ENCODE peak calls at places on chromosomes 2 and 18, in five cellular contexts. E, T, H, J and W are unnamed samples.

GRCh38 chr2:113208995-113209868 is 35.5 kb downstream of the PSD4 start:
- DNase-seq in E (peak), J (no peak), T (peak), H (no peak), W (no peak)

GRCh38 chr2:202555354-202555753 is 79.4 kb upstream of the FAM117B start:
- DNase-seq in E (no peak), J (no peak), H (no peak), T (no peak), W (no peak)

GRCh38 chr2:108278631-108279030 is 10.1 kb upstream of the SULT1C2 start:
- DNase-seq in E (no peak), T (peak), H (no peak), J (no peak), W (no peak)

GRCh38 chr2:35462226-35462983 is 893.2 kb upstream of the CRIM1 start:
- DNase-seq in E (no peak), T (no peak), J (no peak), H (no peak), W (no peak)

GRCh38 chr2:132416080-132416911 is at the start of gene GPR39:
- DNase-seq in H (no peak), E (peak), J (peak), T (peak), W (peak)

GRCh38 chr2:45275235-45275805 is 266.1 kb upstream of the SIX2 start:
- DNase-seq in T (peak), E (peak), J (no peak), H (no peak), W (no peak)

GRCh38 chr2:28600176-28600575 is 104.3 kb downstream of the PLB1 start:
- DNase-seq in H (no peak), T (no peak), E (no peak), J (no peak), W (no peak)

GRCh38 chr2:73091164-73091563 is 19.7 kb upstream of the SFXN5 start:
- DNase-seq in T (peak), J (no peak), E (no peak), H (no peak), W (no peak)

GRCh38 chr2:37985333-37985732 is 60.2 kb downstream of the RMDN2 start:
- DNase-seq in H (peak), T (peak), E (no peak), J (no peak), W (no peak)

GRCh38 chr2:181185428-181185827 is 205.0 kb downstream of the UBE2E3 start:
- DNase-seq in E (no peak), T (no peak), H (no peak), J (no peak), W (no peak)

GRCh38 chr2:189506514-189506976 is 65.3 kb downstream of the WDR75 start:
- DNase-seq in J (peak), E (peak), H (no peak), T (peak), W (no peak)

GRCh38 chr2:160096414-160096813 is 34.0 kb upstream of the PLA2R1 start:
- DNase-seq in J (no peak), T (no peak), E (no peak), H (no peak), W (no peak)

GRCh38 chr2:39401319-39401718 is 35.8 kb downstream of the MAP4K3 start:
- DNase-seq in T (no peak), H (no peak), J (no peak), E (no peak), W (no peak)

GRCh38 chr2:200405599-200406298 is 99.3 kb downstream of the SPATS2L start:
- DNase-seq in E (peak), H (no peak), J (peak), T (peak), W (no peak)

GRCh38 chr18:34028341-34028740 is 196.4 kb downstream of the NOL4 start:
- DNase-seq in H (no peak), E (no peak), J (no peak), T (no peak), W (no peak)

GRCh38 chr2:239688098-239688497 is 287.3 kb upstream of the HDAC4 start:
- DNase-seq in H (no peak), E (peak), T (no peak), J (peak), W (no peak)

GRCh38 chr2:11962707-11963358 is 216.4 kb downstream of the LPIN1 start:
- DNase-seq in E (no peak), T (no peak), J (no peak), H (no peak), W (no peak)

GRCh38 chr18:7618821-7619410 is 51.8 kb downstream of the PTPRM start:
- DNase-seq in T (no peak), E (no peak), H (no peak), J (no peak), W (no peak)

GRCh38 chr2:214830794-214831346 is 21.4 kb upstream of the BARD1 start:
- DNase-seq in T (peak), H (no peak), E (peak), J (peak), W (no peak)

GRCh38 chr2:207122914-207123744 is 42.6 kb downstream of the KLF7 start:
- DNase-seq in E (no peak), T (no peak), H (no peak), J (no peak), W (no peak)

GRCh38 chr2:171703574-171704347 is 16.5 kb downstream of the DYNC1I2 start:
- DNase-seq in J (peak), T (peak), H (no peak), E (peak), W (peak)

GRCh38 chr2:20604957-20605381 is 45.9 kb downstream of the HS1BP3 start:
- DNase-seq in J (no peak), E (no peak), T (peak), H (no peak), W (no peak)

DNA sequence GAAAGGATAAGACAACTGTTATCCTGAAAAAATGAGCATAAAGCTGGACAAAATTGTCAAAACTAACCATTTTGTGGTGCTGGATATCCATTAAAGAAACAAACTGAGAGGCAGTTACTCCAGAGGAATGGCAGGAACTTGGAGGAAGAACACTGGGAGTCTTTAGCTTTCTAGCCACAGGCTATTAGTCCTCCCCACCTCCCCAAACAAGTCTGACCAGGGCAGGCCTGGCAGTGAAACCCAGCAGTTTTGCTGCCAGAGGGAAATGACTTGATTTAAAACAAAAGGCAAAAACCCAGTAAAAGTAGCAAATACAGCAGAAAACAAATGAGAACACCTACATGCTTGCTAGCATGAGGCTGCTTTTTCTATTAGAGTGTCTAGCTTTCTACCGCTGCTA is 34.9 kb downstream of the OSBPL1A start:
- DNase-seq in H (no peak), T (peak), E (no peak), J (no peak), W (no peak)
- TF ChIP-seq SMC3 in H (no peak), T (no peak), E (no peak), J (no peak), W (no peak)

DNA sequence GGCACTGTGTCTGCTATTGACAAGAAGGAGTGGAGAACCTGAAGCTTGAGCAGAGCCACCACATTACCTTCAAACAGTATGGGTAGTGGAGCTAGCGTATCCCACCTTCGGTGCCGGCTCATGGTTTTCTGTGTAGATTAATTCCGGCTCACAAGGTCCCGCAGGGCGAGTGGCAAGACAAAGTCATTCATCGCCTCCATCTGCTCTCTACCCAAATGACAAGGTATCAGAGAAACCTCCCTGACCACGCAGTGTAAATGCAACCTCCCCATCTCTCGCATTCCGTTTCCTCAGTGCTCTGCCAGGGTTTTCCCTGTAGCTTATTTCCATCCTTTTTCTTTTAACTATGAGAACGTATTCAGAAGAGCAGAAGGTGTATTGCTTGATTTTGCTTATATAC is 79.8 kb downstream of the MAP4K4 start:
- DNase-seq in E (no peak), J (no peak), H (no peak), T (no peak), W (no peak)
- TF ChIP-seq RCOR1 in E (no peak), J (no peak), H (no peak), T (no peak), W (no peak)

DNA sequence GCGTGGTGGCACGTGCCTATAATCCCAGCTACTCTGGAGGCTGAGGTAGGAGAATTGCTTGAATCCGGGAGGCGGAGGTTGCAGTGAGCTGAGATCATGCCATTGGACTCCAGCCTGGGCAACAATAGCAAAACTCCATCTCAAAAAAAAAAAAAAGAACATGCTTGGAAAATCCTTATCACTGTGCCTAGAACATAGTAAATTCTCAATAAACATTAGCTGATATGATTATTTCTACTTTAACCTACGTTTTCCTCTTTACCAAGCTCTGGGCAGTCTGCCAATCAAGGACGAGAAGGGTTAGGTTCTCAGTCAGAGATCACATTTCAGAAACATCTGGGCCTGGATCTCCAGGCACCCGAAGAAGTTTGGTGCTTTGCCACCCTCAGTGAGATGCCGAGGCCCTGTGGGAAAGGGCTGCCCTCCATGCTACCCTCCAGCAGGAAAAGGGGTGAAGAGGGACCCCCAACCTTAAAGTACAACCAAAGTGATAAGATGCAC is 107.7 kb downstream of the BCL11A start:
- DNase-seq in T (peak), E (no peak), J (no peak), H (no peak), W (no peak)
- TF ChIP-seq SMC3 in T (no peak), E (no peak), J (no peak), H (no peak), W (no peak)

GRCh38 chr2:30272761-30273573 is 41.6 kb downstream of the LBH start:
- DNase-seq in H (no peak), J (no peak), T (peak), E (peak), W (no peak)
- TF ChIP-seq RCOR1 in H (no peak), J (no peak), T (no peak), E (no peak), W (no peak)

GRCh38 chr2:54522624-54523281 is 66.6 kb downstream of the SPTBN1 start:
- DNase-seq in T (peak), E (peak), H (peak), J (peak), W (peak)
- TF ChIP-seq SMC3 in T (peak), E (peak), H (peak), J (peak), W (peak)

GRCh38 chr2:3516831-3517230 is 2.5 kb downstream of the ADI1 start:
- DNase-seq in E (no peak), T (no peak), J (no peak), H (no peak), W (no peak)
- TF ChIP-seq RCOR1 in E (no peak), T (no peak), J (no peak), H (no peak), W (no peak)

GRCh38 chr2:129880309-129880708 is 99.2 kb upstream of the RAB6C start:
- DNase-seq in T (no peak), J (no peak), E (no peak), H (no peak), W (no peak)

GRCh38 chr2:129877289-129877741 is 102.2 kb upstream of the RAB6C start:
- DNase-seq in T (peak), E (peak), H (peak), J (peak), W (peak)

GRCh38 chr2:129879614-129880180 is 99.8 kb upstream of the RAB6C start:
- DNase-seq in E (no peak), T (no peak), H (no peak), J (no peak), W (no peak)

GRCh38 chr2:129876576-129876975 is 102.9 kb upstream of the RAB6C start:
- DNase-seq in H (no peak), E (no peak), J (no peak), T (no peak), W (no peak)

GRCh38 chr2:129877795-129878775 is 101.4 kb upstream of the RAB6C start:
- DNase-seq in J (no peak), T (peak), E (peak), H (no peak), W (no peak)
- TF ChIP-seq SMC3 in J (no peak), T (no peak), E (no peak), H (no peak), W (no peak)

DNA sequence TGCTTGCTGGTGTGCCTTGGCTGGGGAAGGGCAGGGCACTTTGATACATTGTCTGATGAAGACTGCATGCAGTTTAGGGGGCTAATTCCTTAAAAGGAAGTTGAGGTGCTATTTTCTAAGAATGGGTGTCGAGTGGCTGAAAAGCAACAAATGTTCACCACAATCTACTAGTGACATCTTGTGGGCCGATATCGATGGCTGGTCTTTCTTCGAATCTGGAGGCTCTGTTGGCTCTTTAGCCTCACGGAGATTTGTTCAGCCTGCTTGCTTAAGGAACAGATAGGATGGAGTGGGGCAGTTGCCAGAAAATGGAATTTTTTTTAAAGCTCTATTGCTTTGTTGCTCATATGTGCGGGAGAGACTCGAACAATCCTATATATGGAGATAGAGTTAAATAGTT is 71.0 kb upstream of the LYPD6B start:
- DNase-seq in E (no peak), H (no peak), J (no peak), T (peak), W (no peak)
- TF ChIP-seq RCOR1 in E (no peak), H (no peak), J (no peak), T (no peak), W (no peak)

DNA sequence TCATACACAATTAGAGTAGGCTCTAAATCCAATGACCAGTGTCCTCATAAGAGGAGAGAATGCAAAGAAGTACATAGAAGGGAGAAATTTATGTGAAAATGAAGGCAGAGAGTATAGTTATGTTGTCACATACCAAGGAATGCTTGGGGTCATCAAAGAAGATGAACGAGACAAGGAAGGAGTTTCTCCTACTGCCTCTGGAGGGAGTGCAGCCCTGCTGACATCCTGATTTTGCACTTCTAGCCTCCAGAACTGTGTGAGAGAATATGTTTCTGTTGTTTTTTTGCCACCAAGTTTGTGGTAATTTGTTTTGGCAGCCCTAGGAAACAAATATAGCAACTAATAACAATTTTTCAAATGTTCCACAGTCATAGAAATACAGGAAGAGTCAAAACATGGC is 100.2 kb downstream of the GALNT13 start:
- DNase-seq in J (no peak), T (no peak), H (no peak), E (peak), W (no peak)
- TF ChIP-seq SMC3 in J (no peak), T (no peak), H (no peak), E (no peak), W (no peak)

DNA sequence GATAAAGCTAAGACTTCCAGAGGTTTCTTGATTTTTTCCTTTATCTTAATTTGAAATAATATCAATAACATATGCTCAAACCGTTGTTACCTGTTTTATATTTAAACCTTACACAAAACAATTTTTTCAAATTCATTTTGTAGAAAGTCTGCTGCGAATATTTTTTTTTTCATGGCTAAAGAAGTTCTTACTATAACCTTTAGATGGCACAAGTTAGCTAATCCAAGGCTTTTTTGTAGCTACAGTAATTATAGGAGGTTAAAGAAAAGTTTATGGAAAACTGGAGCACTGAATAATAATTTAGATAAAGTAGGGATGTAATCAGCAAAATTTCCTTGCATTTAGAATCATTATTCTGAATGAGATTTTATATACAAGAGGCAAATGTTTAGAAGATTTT is 78.0 kb upstream of the PNPT1 start:
- DNase-seq in J (peak), T (peak), E (peak), H (no peak), W (peak)
- TF ChIP-seq RCOR1 in J (no peak), T (no peak), E (no peak), H (no peak), W (no peak)